ENCODE peak calls at places on chromosomes 6 and 20, in ten cellular contexts. One of them, this sample, is unnamed.

GRCh38 chr20:11235058-11235457 is 561.3 kb upstream of the JAG1 start:
- DNase-seq in GM12878: no peak
- DNase-seq in A549: no peak
- DNase-seq in upper lobe of left lung: no peak
- DNase-seq in ovary: no peak
- DNase-seq in stomach: no peak
- DNase-seq in HepG2: no peak
- DNase-seq in sigmoid colon: no peak
- DNase-seq in H1: no peak
- DNase-seq in tibial nerve: no peak
- DNase-seq in this sample: no peak

GRCh38 chr20:60900581-60900980 is 351.5 kb upstream of the CDH4 start:
- DNase-seq in sigmoid colon: no peak
- DNase-seq in tibial nerve: no peak
- DNase-seq in upper lobe of left lung: no peak
- DNase-seq in ovary: no peak
- DNase-seq in H1: no peak
- DNase-seq in GM12878: no peak
- DNase-seq in HepG2: no peak
- DNase-seq in stomach: no peak
- DNase-seq in A549: no peak
- DNase-seq in this sample: no peak

GRCh38 chr6:122947355-122947754 is 48.7 kb upstream of the CLVS2 start:
- DNase-seq in ovary: no peak
- DNase-seq in tibial nerve: no peak
- DNase-seq in H1: no peak
- DNase-seq in GM12878: no peak
- DNase-seq in stomach: peak
- DNase-seq in upper lobe of left lung: no peak
- DNase-seq in HepG2: no peak
- DNase-seq in sigmoid colon: no peak
- DNase-seq in A549: peak
- DNase-seq in this sample: no peak

GRCh38 chr6:157267654-157268053 is 55.7 kb downstream of the TMEM242 start:
- DNase-seq in sigmoid colon: peak
- DNase-seq in GM12878: no peak
- DNase-seq in H1: no peak
- DNase-seq in HepG2: no peak
- DNase-seq in ovary: no peak
- DNase-seq in A549: no peak
- DNase-seq in upper lobe of left lung: no peak
- DNase-seq in stomach: no peak
- DNase-seq in tibial nerve: no peak
- DNase-seq in this sample: no peak

GRCh38 chr6:15516378-15516777 is 146.4 kb downstream of the DTNBP1 start:
- DNase-seq in sigmoid colon: no peak
- DNase-seq in A549: no peak
- DNase-seq in ovary: no peak
- DNase-seq in stomach: no peak
- DNase-seq in tibial nerve: no peak
- DNase-seq in HepG2: no peak
- DNase-seq in GM12878: no peak
- DNase-seq in H1: no peak
- DNase-seq in upper lobe of left lung: no peak
- DNase-seq in this sample: no peak

GRCh38 chr6:169139179-169139971 is 114.3 kb downstream of the THBS2 start:
- DNase-seq in H1: no peak
- DNase-seq in GM12878: no peak
- DNase-seq in HepG2: no peak
- DNase-seq in tibial nerve: no peak
- DNase-seq in stomach: no peak
- DNase-seq in upper lobe of left lung: no peak
- DNase-seq in ovary: no peak
- DNase-seq in sigmoid colon: no peak
- DNase-seq in A549: no peak
- DNase-seq in this sample: no peak

GRCh38 chr6:92122746-92123145 is 1296.6 kb downstream of the EPHA7 start:
- DNase-seq in upper lobe of left lung: no peak
- DNase-seq in tibial nerve: no peak
- DNase-seq in A549: no peak
- DNase-seq in HepG2: peak
- DNase-seq in sigmoid colon: no peak
- DNase-seq in H1: no peak
- DNase-seq in ovary: no peak
- DNase-seq in stomach: no peak
- DNase-seq in GM12878: no peak
- DNase-seq in this sample: no peak

GRCh38 chr6:164208371-164208770 is 793.9 kb downstream of the QKI start:
- DNase-seq in upper lobe of left lung: no peak
- DNase-seq in tibial nerve: no peak
- DNase-seq in A549: no peak
- DNase-seq in sigmoid colon: no peak
- DNase-seq in ovary: no peak
- DNase-seq in H1: no peak
- DNase-seq in stomach: no peak
- DNase-seq in GM12878: no peak
- DNase-seq in HepG2: no peak
- DNase-seq in this sample: no peak

GRCh38 chr20:61719691-61720347 is 345.9 kb downstream of the TAF4 start:
- DNase-seq in H1: no peak
- DNase-seq in upper lobe of left lung: no peak
- DNase-seq in tibial nerve: no peak
- DNase-seq in GM12878: no peak
- DNase-seq in stomach: no peak
- DNase-seq in HepG2: no peak
- DNase-seq in sigmoid colon: no peak
- DNase-seq in ovary: no peak
- DNase-seq in A549: no peak
- DNase-seq in this sample: no peak

GRCh38 chr6:101722481-101722880 is 329.0 kb downstream of the GRIK2 start:
- DNase-seq in HepG2: no peak
- DNase-seq in upper lobe of left lung: no peak
- DNase-seq in sigmoid colon: no peak
- DNase-seq in ovary: no peak
- DNase-seq in tibial nerve: no peak
- DNase-seq in GM12878: no peak
- DNase-seq in H1: no peak
- DNase-seq in A549: no peak
- DNase-seq in stomach: no peak
- DNase-seq in this sample: no peak

GRCh38 chr6:106502534-106502933 is 126.8 kb downstream of the RTN4IP1 start:
- DNase-seq in ovary: no peak
- DNase-seq in tibial nerve: no peak
- DNase-seq in stomach: no peak
- DNase-seq in sigmoid colon: no peak
- DNase-seq in HepG2: no peak
- DNase-seq in GM12878: no peak
- DNase-seq in A549: no peak
- DNase-seq in H1: no peak
- DNase-seq in upper lobe of left lung: no peak
- DNase-seq in this sample: no peak

GRCh38 chr6:116388924-116389323 is 18.2 kb downstream of the DSE start:
- DNase-seq in A549: no peak
- DNase-seq in tibial nerve: no peak
- DNase-seq in upper lobe of left lung: no peak
- DNase-seq in stomach: no peak
- DNase-seq in sigmoid colon: no peak
- DNase-seq in ovary: no peak
- DNase-seq in GM12878: no peak
- DNase-seq in H1: no peak
- DNase-seq in HepG2: no peak
- DNase-seq in this sample: no peak

GRCh38 chr20:45049904-45050471 is 50.9 kb downstream of the KCNS1 start:
- DNase-seq in HepG2: no peak
- DNase-seq in A549: no peak
- DNase-seq in H1: no peak
- DNase-seq in tibial nerve: no peak
- DNase-seq in stomach: no peak
- DNase-seq in GM12878: no peak
- DNase-seq in upper lobe of left lung: no peak
- DNase-seq in ovary: no peak
- DNase-seq in sigmoid colon: no peak
- DNase-seq in this sample: no peak

GRCh38 chr6:100138346-100139022 is 144.5 kb upstream of the MCHR2 start:
- DNase-seq in stomach: no peak
- DNase-seq in ovary: no peak
- DNase-seq in A549: no peak
- DNase-seq in GM12878: no peak
- DNase-seq in H1: no peak
- DNase-seq in upper lobe of left lung: no peak
- DNase-seq in sigmoid colon: no peak
- DNase-seq in tibial nerve: no peak
- DNase-seq in HepG2: no peak
- DNase-seq in this sample: no peak

GRCh38 chr6:118992186-118992795 is 57.3 kb upstream of the MCM9 start:
- DNase-seq in H1: no peak
- DNase-seq in ovary: no peak
- DNase-seq in GM12878: no peak
- DNase-seq in A549: no peak
- DNase-seq in stomach: no peak
- DNase-seq in tibial nerve: no peak
- DNase-seq in sigmoid colon: no peak
- DNase-seq in HepG2: no peak
- DNase-seq in upper lobe of left lung: no peak
- DNase-seq in this sample: no peak

GRCh38 chr20:1469925-1470571 is 3.4 kb upstream of the NSFL1C start:
- DNase-seq in HepG2: peak
- DNase-seq in upper lobe of left lung: peak
- DNase-seq in H1: peak
- DNase-seq in A549: peak
- DNase-seq in tibial nerve: peak
- DNase-seq in stomach: peak
- DNase-seq in GM12878: peak
- DNase-seq in sigmoid colon: peak
- DNase-seq in ovary: peak
- DNase-seq in this sample: peak
- TF ChIP-seq EP300 in HepG2: no peak
- TF ChIP-seq EP300 in upper lobe of left lung: no peak
- TF ChIP-seq EP300 in H1: no peak
- TF ChIP-seq EP300 in A549: no peak
- TF ChIP-seq EP300 in tibial nerve: no peak
- TF ChIP-seq EP300 in stomach: no peak
- TF ChIP-seq EP300 in GM12878: no peak
- TF ChIP-seq EP300 in sigmoid colon: no peak
- TF ChIP-seq EP300 in ovary: no peak
- TF ChIP-seq EP300 in this sample: no peak

DNA sequence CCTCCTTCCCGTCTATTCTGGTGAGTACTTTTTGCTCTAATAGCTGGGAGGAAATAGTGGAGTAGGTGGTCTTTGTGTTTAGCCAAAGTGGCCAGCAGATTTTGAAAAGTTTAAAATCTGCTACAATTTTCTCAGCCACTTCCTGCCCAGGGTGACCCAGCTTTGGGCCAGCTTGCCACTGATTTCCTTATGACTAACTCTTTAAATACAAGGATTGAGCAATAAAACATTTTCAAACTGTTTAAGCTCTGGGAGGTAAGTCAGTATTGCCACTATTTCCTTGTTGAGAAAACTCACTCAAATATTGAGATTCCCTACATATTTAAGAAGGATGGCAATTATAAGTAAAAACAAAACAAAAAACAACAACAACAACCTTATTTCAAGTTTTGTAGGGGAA is 54.5 kb downstream of the TRMT11 start:
- DNase-seq in sigmoid colon: no peak
- DNase-seq in H1: no peak
- DNase-seq in upper lobe of left lung: peak
- DNase-seq in HepG2: peak
- DNase-seq in A549: peak
- DNase-seq in tibial nerve: no peak
- DNase-seq in ovary: no peak
- DNase-seq in stomach: peak
- DNase-seq in GM12878: no peak
- DNase-seq in this sample: peak
- TF ChIP-seq EP300 in sigmoid colon: no peak
- TF ChIP-seq EP300 in H1: no peak
- TF ChIP-seq EP300 in upper lobe of left lung: no peak
- TF ChIP-seq EP300 in HepG2: no peak
- TF ChIP-seq EP300 in A549: peak
- TF ChIP-seq EP300 in tibial nerve: no peak
- TF ChIP-seq EP300 in ovary: no peak
- TF ChIP-seq EP300 in stomach: no peak
- TF ChIP-seq EP300 in GM12878: no peak
- TF ChIP-seq EP300 in this sample: no peak

GRCh38 chr20:19528286-19529030 is 229.6 kb upstream of the RIN2 start:
- DNase-seq in HepG2: no peak
- DNase-seq in H1: no peak
- DNase-seq in GM12878: no peak
- DNase-seq in A549: no peak
- DNase-seq in stomach: no peak
- DNase-seq in sigmoid colon: no peak
- DNase-seq in tibial nerve: no peak
- DNase-seq in ovary: no peak
- DNase-seq in upper lobe of left lung: no peak
- DNase-seq in this sample: no peak
- TF ChIP-seq EP300 in HepG2: no peak
- TF ChIP-seq EP300 in H1: no peak
- TF ChIP-seq EP300 in GM12878: no peak
- TF ChIP-seq EP300 in A549: no peak
- TF ChIP-seq EP300 in stomach: no peak
- TF ChIP-seq EP300 in sigmoid colon: no peak
- TF ChIP-seq EP300 in tibial nerve: no peak
- TF ChIP-seq EP300 in ovary: no peak
- TF ChIP-seq EP300 in upper lobe of left lung: no peak
- TF ChIP-seq EP300 in this sample: no peak

GRCh38 chr20:48771542-48771941 is 56.3 kb downstream of the PREX1 start:
- DNase-seq in tibial nerve: no peak
- DNase-seq in sigmoid colon: no peak
- DNase-seq in upper lobe of left lung: no peak
- DNase-seq in H1: no peak
- DNase-seq in A549: no peak
- DNase-seq in stomach: no peak
- DNase-seq in GM12878: no peak
- DNase-seq in ovary: no peak
- DNase-seq in HepG2: no peak
- DNase-seq in this sample: no peak

GRCh38 chr20:48770700-48771099 is 57.1 kb downstream of the PREX1 start:
- DNase-seq in sigmoid colon: no peak
- DNase-seq in A549: no peak
- DNase-seq in HepG2: no peak
- DNase-seq in stomach: no peak
- DNase-seq in ovary: no peak
- DNase-seq in tibial nerve: no peak
- DNase-seq in upper lobe of left lung: no peak
- DNase-seq in H1: no peak
- DNase-seq in GM12878: no peak
- DNase-seq in this sample: no peak

GRCh38 chr20:48767269-48767960 is 60.4 kb downstream of the PREX1 start:
- DNase-seq in HepG2: no peak
- DNase-seq in upper lobe of left lung: no peak
- DNase-seq in sigmoid colon: no peak
- DNase-seq in A549: no peak
- DNase-seq in tibial nerve: no peak
- DNase-seq in GM12878: no peak
- DNase-seq in H1: no peak
- DNase-seq in ovary: no peak
- DNase-seq in stomach: no peak
- DNase-seq in this sample: no peak

GRCh38 chr20:48772183-48772976 is 55.4 kb downstream of the PREX1 start:
- DNase-seq in tibial nerve: peak
- DNase-seq in stomach: peak
- DNase-seq in upper lobe of left lung: peak
- DNase-seq in HepG2: no peak
- DNase-seq in A549: no peak
- DNase-seq in GM12878: no peak
- DNase-seq in sigmoid colon: peak
- DNase-seq in H1: no peak
- DNase-seq in ovary: no peak
- DNase-seq in this sample: peak

GRCh38 chr20:48769111-48769879 is 58.5 kb downstream of the PREX1 start:
- DNase-seq in A549: no peak
- DNase-seq in GM12878: no peak
- DNase-seq in tibial nerve: no peak
- DNase-seq in upper lobe of left lung: peak
- DNase-seq in H1: no peak
- DNase-seq in sigmoid colon: no peak
- DNase-seq in ovary: no peak
- DNase-seq in HepG2: no peak
- DNase-seq in stomach: peak
- DNase-seq in this sample: no peak
- TF ChIP-seq EP300 in A549: no peak
- TF ChIP-seq EP300 in GM12878: no peak
- TF ChIP-seq EP300 in tibial nerve: no peak
- TF ChIP-seq EP300 in upper lobe of left lung: no peak
- TF ChIP-seq EP300 in H1: no peak
- TF ChIP-seq EP300 in sigmoid colon: no peak
- TF ChIP-seq EP300 in ovary: no peak
- TF ChIP-seq EP300 in HepG2: no peak
- TF ChIP-seq EP300 in stomach: no peak
- TF ChIP-seq EP300 in this sample: no peak

This sample was measured in transverse colon.